ENCODE peak calls at places on chromosome 15, in six cellular contexts. Y is GM12878, Z is HepG2, R is suprapubic skin, D is K562, M is stomach. N is an unnamed sample. For H3K4me1, the result is how much of the 10 kb centered on the place peaks cover.

GRCh38 chr15:76973362-76973743 is 21.6 kb upstream of the PSTPIP1 start:
- DNase-seq in R (no peak), M (no peak), Z (peak), D (peak), Y (no peak), N (no peak)

GRCh38 chr15:85727068-85727467 is 67.7 kb downstream of the KLHL25 start:
- DNase-seq in R (no peak), Y (no peak), D (no peak), Z (no peak), M (no peak), N (no peak)

GRCh38 chr15:96330064-96330449 is 443 bp upstream of the NR2F2 start:
- DNase-seq in Z (no peak), Y (no peak), M (no peak), R (peak), D (no peak), N (peak)

GRCh38 chr15:48560321-48561051 is 85.0 kb downstream of the FBN1 start:
- DNase-seq in D (no peak), R (peak), Z (no peak), Y (peak), M (no peak), N (no peak)

GRCh38 chr15:76109046-76109445 is 49.3 kb downstream of the TMEM266 start:
- DNase-seq in R (no peak), Z (no peak), M (no peak), D (no peak), Y (no peak), N (no peak)

GRCh38 chr15:27538325-27538724 is 560.8 kb downstream of the OCA2 start:
- DNase-seq in M (no peak), R (no peak), Y (no peak), Z (no peak), D (no peak), N (no peak)

GRCh38 chr15:31495281-31495680 is 168.6 kb downstream of the KLF13 start:
- DNase-seq in M (no peak), D (no peak), Y (no peak), R (no peak), Z (no peak), N (peak)

GRCh38 chr15:78284758-78285157 is 14.7 kb downstream of the SKIC8 start:
- DNase-seq in Y (no peak), R (no peak), Z (no peak), M (no peak), D (no peak), N (no peak)

GRCh38 chr15:73328986-73329385 is 39.8 kb downstream of the HCN4 start:
- DNase-seq in D (no peak), Z (no peak), R (no peak), M (no peak), Y (no peak), N (peak)

GRCh38 chr15:82849556-82850241 is 40.3 kb downstream of the WHAMM start:
- DNase-seq in Z (peak), Y (no peak), M (peak), R (peak), D (peak), N (peak)
- TF ChIP-seq POLR2AphosphoS5 in Z (no peak), Y (no peak), M (no peak), R (no peak), D (peak), N (peak)

GRCh38 chr15:67040277-67040676 is 25.1 kb upstream of the SMAD3 start:
- DNase-seq in Z (no peak), Y (no peak), R (no peak), D (no peak), M (no peak), N (no peak)
- H3K4me1 ChIP-seq in Z (under half), Y (under half), R (under half), D (under half), M (under half), N (half or more)

GRCh38 chr15:91289324-91289723 is 189.3 kb downstream of the SV2B start:
- DNase-seq in Y (no peak), M (no peak), R (no peak), D (no peak), Z (no peak), N (no peak)
- TF ChIP-seq POLR2AphosphoS5 in Y (no peak), M (no peak), R (no peak), D (no peak), Z (no peak), N (no peak)

GRCh38 chr15:95284933-95285401 is 1045.5 kb upstream of the NR2F2 start:
- DNase-seq in Z (no peak), R (no peak), Y (no peak), M (no peak), D (no peak), N (no peak)

GRCh38 chr15:95287774-95288173 is 1042.7 kb upstream of the NR2F2 start:
- DNase-seq in M (no peak), Y (no peak), Z (no peak), R (no peak), D (no peak), N (no peak)

GRCh38 chr15:95286316-95286880 is 1044.1 kb upstream of the NR2F2 start:
- DNase-seq in Z (no peak), M (no peak), D (no peak), Y (no peak), R (no peak), N (no peak)

GRCh38 chr15:95284487-95284886 is 1046.0 kb upstream of the NR2F2 start:
- DNase-seq in Z (no peak), Y (no peak), M (no peak), R (no peak), D (no peak), N (no peak)

GRCh38 chr15:95286911-95287769 is 1043.4 kb upstream of the NR2F2 start:
- DNase-seq in Y (peak), R (no peak), D (no peak), M (no peak), Z (no peak), N (no peak)
- H3K4me1 ChIP-seq in Y (under half), R (under half), D (under half), M (under half), Z (under half), N (under half)

GRCh38 chr15:90617171-90617570 is 87.4 kb downstream of the CRTC3 start:
- DNase-seq in M (no peak), D (no peak), R (no peak), Y (no peak), Z (no peak), N (no peak)

GRCh38 chr15:90619468-90619867 is 89.7 kb downstream of the CRTC3 start:
- DNase-seq in Z (no peak), D (no peak), M (no peak), Y (no peak), R (no peak), N (no peak)

GRCh38 chr15:90619939-90620338 is 90.2 kb downstream of the CRTC3 start:
- DNase-seq in D (no peak), R (no peak), M (no peak), Y (no peak), Z (no peak), N (no peak)

GRCh38 chr15:90617668-90618097 is 88.0 kb downstream of the CRTC3 start:
- DNase-seq in R (no peak), D (no peak), Y (no peak), M (no peak), Z (no peak), N (no peak)

DNA sequence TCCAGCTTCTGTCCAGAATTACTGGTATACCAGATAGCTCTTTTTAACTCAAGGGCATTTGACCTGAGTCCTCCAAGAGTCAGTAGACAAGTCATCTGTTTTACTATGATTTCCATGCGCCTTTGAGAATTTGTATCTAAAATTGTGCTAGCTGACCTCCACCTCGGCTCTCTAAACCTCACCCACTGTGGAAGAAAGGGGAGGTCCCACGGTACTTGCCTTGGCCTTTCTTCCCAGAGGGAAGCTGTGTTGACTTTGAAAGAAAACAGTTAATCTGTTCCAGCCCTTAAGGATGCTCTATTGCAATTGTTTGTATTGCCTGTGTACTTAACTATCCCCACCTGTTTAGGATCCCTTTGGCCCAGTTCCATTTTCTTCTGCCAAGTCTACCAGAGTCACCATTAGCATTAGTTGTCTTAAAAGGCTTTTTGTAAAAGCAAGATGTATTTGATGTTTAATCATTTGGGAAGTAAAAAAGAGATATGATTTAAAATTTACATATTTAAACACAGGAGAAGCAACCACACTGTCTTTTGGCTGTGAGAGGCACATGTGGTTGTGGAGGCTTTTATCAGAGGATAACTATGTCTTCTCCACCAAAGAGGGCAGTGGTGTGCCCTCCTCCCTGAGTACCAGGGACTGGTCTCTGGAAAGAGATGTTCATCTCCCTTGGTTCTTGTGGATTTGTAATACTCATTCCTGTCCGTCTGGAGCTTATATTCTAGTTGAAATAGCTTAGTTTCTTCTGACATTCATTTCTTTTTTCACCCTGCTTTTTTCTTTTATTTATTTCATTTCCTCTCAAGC is 88.8 kb downstream of the CRTC3 start:
- DNase-seq in R (no peak), Y (no peak), D (no peak), Z (no peak), M (no peak), N (no peak)
- TF ChIP-seq POLR2AphosphoS5 in R (no peak), Y (no peak), D (no peak), Z (no peak), M (no peak), N (no peak)

GRCh38 chr15:68234060-68234459 is 4.5 kb upstream of the CLN6 start:
- DNase-seq in Y (no peak), M (peak), D (no peak), R (peak), Z (no peak), N (no peak)
- H3K4me1 ChIP-seq in Y (under half), M (under half), D (under half), R (under half), Z (half or more), N (under half)

DNA sequence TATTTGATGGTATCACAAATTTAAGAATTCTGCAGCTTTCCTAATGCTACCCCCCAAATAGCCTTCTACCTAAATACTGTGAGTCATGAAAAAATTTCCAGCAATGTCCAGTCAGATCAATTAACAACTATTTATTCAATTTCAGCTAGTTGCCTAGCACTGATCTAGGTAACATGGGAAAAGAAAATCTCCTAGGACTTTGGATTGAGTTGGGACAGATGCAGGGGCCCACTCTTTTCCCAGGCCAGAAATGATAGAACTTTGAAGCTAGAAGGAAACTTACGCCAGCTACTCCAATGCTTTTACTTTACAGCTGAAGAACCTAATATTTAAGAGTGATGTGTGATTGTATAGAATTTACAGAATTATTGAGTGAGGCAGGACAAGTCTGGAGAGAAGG is 196.3 kb downstream of the FMN1 start:
- DNase-seq in M (no peak), R (no peak), Y (no peak), Z (no peak), D (no peak), N (no peak)
- TF ChIP-seq POLR2AphosphoS5 in M (no peak), R (no peak), Y (no peak), Z (no peak), D (no peak), N (no peak)